ENCODE peak calls at places on chromosomes 5 and 9, in five cellular contexts. H is body of pancreas, F is A549, X is sigmoid colon, K is stomach. G is an unnamed sample. For H3K4me1, the result is how much of the 10 kb centered on the place peaks cover.

GRCh38 chr5:144585716-144586115 is 415.0 kb downstream of the KCTD16 start:
- DNase-seq in H (no peak), F (no peak), X (no peak), K (no peak), G (no peak)

GRCh38 chr9:19119241-19119640 is 8.1 kb downstream of the PLIN2 start:
- DNase-seq in H (no peak), F (no peak), X (no peak), K (no peak), G (no peak)

GRCh38 chr9:132143359-132143758 is 18.5 kb upstream of the NTNG2 start:
- DNase-seq in H (no peak), F (no peak), X (no peak), K (no peak), G (no peak)

GRCh38 chr5:180704362-180704761 is 35.5 kb downstream of the OR2Y1 start:
- DNase-seq in H (no peak), F (peak), X (no peak), K (no peak), G (no peak)

GRCh38 chr5:39186289-39186688 is 33.1 kb downstream of the FYB1 start:
- DNase-seq in H (no peak), F (no peak), X (no peak), K (no peak), G (no peak)

GRCh38 chr5:166165600-166165999 is 2125.8 kb upstream of the WWC1 start:
- DNase-seq in H (no peak), F (no peak), X (no peak), K (no peak), G (no peak)

GRCh38 chr5:31029925-31030324 is 163.6 kb upstream of the CDH6 start:
- DNase-seq in H (no peak), F (peak), X (no peak), K (no peak), G (no peak)

GRCh38 chr5:1545798-1546355 is 22.1 kb upstream of the LPCAT1 start:
- DNase-seq in H (no peak), F (no peak), X (no peak), K (no peak), G (no peak)

GRCh38 chr9:4430492-4431261 is 59.6 kb upstream of the SLC1A1 start:
- DNase-seq in H (no peak), F (no peak), X (no peak), K (no peak), G (no peak)

GRCh38 chr5:83846601-83847000 is 125.9 kb upstream of the HAPLN1 start:
- DNase-seq in H (no peak), F (no peak), X (no peak), K (no peak), G (no peak)

GRCh38 chr9:99026956-99027298 is 78.0 kb upstream of the TGFBR1 start:
- DNase-seq in H (no peak), F (no peak), X (no peak), K (no peak), G (no peak)

GRCh38 chr9:106111039-106111740 is 416.8 kb downstream of the TMEM38B start:
- DNase-seq in H (no peak), F (no peak), X (no peak), K (no peak), G (no peak)

GRCh38 chr5:35284364-35284763 is 54.1 kb upstream of the PRLR start:
- DNase-seq in H (no peak), F (no peak), X (no peak), K (no peak), G (no peak)

GRCh38 chr5:175885813-175886212 is 14.4 kb downstream of the CPLX2 start:
- DNase-seq in H (no peak), F (no peak), X (no peak), K (peak), G (no peak)

GRCh38 chr9:7907636-7908195 is 108.1 kb upstream of the DMAC1 start:
- DNase-seq in H (no peak), F (no peak), X (no peak), K (no peak), G (no peak)

GRCh38 chr5:154977409-154977808 is 36.1 kb upstream of the KIF4B start:
- DNase-seq in H (no peak), F (peak), X (no peak), K (no peak), G (no peak)

GRCh38 chr5:143054480-143054941 is 284.3 kb downstream of the ARHGAP26 start:
- DNase-seq in H (no peak), F (no peak), X (no peak), K (no peak), G (no peak)

GRCh38 chr5:84480873-84481637 is 96.4 kb upstream of the EDIL3 start:
- DNase-seq in H (no peak), F (no peak), X (no peak), K (no peak), G (no peak)

GRCh38 chr9:31745886-31746285 is 638.6 kb upstream of the ACO1 start:
- DNase-seq in H (no peak), F (no peak), X (no peak), K (no peak), G (no peak)

GRCh38 chr9:135338546-135338945 is 141.0 kb upstream of the PPP1R26 start:
- DNase-seq in H (no peak), F (no peak), X (peak), K (peak), G (no peak)

GRCh38 chr9:71681708-71682268 is 86.5 kb downstream of the CEMIP2 start:
- DNase-seq in H (no peak), F (peak), X (no peak), K (no peak), G (no peak)

GRCh38 chr9:73474625-73475024 is 323.0 kb downstream of the ANXA1 start:
- DNase-seq in H (no peak), F (no peak), X (no peak), K (no peak), G (no peak)

GRCh38 chr9:2987679-2988078 is 143.8 kb upstream of the PUM3 start:
- DNase-seq in H (no peak), F (no peak), X (no peak), K (no peak), G (no peak)

GRCh38 chr9:127877566-127877998 is at the start of gene AK1:
- DNase-seq in H (peak), F (no peak), X (peak), K (peak), G (peak)

GRCh38 chr5:14174235-14174636 is 31.1 kb downstream of the TRIO start:
- DNase-seq in H (no peak), F (no peak), X (no peak), K (no peak), G (no peak)

GRCh38 chr5:96279796-96280542 is 153.1 kb downstream of the PCSK1 start:
- DNase-seq in H (no peak), F (peak), X (no peak), K (no peak), G (no peak)

GRCh38 chr5:82004511-82004910 is 32.7 kb downstream of the ATG10 start:
- DNase-seq in H (no peak), F (peak), X (no peak), K (no peak), G (no peak)

GRCh38 chr9:32704343-32704742 is 68.9 kb upstream of the TAF1L start:
- DNase-seq in H (no peak), F (no peak), X (no peak), K (no peak), G (no peak)

GRCh38 chr9:92359380-92360007 is 33.7 kb downstream of the CENPP start:
- DNase-seq in H (no peak), F (no peak), X (no peak), K (no peak), G (no peak)

GRCh38 chr5:35776757-35777156 is 79.9 kb upstream of the IL7R start:
- DNase-seq in H (no peak), F (no peak), X (no peak), K (no peak), G (no peak)

GRCh38 chr9:35829084-35829763 is at the start of gene TMEM8B:
- DNase-seq in H (peak), F (peak), X (peak), K (peak), G (peak)
- TF ChIP-seq POLR2A in H (no peak), F (no peak), X (no peak), K (no peak), G (peak)

GRCh38 chr9:130020618-130021017 is 22.4 kb downstream of the FNBP1 start:
- DNase-seq in H (no peak), F (no peak), X (no peak), K (no peak), G (no peak)

GRCh38 chr9:130015353-130016019 is 27.5 kb downstream of the FNBP1 start:
- DNase-seq in H (no peak), F (no peak), X (no peak), K (no peak), G (no peak)

GRCh38 chr9:130021123-130021522 is 21.9 kb downstream of the FNBP1 start:
- DNase-seq in H (no peak), F (no peak), X (no peak), K (no peak), G (no peak)

GRCh38 chr9:130018260-130018659 is 24.7 kb downstream of the FNBP1 start:
- DNase-seq in H (no peak), F (no peak), X (no peak), K (no peak), G (no peak)

DNA sequence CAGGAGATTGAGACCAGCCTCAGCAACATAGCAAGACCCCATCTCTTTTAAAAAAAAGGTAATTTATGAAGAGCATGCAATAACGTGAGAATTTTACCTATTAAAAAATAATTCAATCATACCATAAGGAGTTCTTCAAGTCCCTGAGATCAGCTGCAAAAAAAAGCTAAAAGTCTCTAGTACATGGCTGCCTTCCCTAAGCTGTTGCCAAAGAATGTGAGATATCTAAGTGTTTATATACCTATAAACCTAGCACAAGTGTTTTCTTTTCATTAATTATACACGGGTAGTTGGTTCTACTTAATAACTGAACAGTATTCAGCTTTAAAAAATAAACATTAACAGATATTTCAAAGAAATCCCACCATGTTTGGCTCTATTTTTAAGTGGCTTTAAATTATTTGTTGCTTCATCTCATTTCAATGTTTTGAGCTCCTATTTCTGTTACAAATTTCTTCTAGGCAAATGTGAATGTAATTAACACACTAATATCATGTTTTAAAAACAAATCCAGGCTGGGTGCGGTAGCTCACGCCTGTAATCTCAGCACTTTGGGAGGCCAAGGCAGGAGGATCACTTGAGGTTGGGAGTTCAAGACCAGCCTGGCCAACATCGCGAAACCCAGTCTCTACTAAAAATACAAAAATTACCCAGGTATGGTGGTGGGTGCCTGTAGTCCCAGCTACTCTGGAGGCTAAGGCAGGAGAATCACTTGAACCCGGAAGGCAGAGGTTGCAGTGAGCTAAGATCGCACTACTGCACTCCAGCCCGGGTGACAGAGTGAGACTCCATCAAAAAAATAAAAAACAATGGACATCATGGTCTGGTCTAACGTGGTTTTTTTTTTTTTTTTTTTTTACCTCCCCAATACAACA is 25.7 kb downstream of the FNBP1 start:
- DNase-seq in H (no peak), F (no peak), X (no peak), K (no peak), G (no peak)
- H3K4me1 ChIP-seq in H (under half), F (under half), X (half or more), K (under half), G (under half)

GRCh38 chr5:120695368-120695880 is 231.3 kb downstream of the PRR16 start:
- DNase-seq in H (no peak), F (no peak), X (no peak), K (no peak), G (no peak)
- TF ChIP-seq POLR2A in H (no peak), F (no peak), X (no peak), K (no peak), G (no peak)

DNA sequence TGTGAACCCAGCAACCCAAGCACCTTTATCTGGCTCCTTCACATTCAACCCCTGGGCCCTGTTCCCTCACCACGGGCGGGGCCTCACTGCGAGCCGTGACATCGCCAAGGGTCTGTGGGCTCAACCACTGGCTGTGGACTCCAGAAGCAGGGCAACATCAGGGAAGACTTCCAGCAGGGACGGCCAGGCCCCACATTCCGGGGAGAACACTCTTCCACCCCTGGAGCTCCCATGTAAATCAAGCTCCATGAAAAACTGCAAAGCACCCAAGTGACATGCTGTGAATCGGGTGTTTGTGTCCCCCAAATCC is 175.3 kb downstream of the ERCC6L2 start:
- DNase-seq in H (no peak), F (no peak), X (no peak), K (no peak), G (no peak)
- H3K4me1 ChIP-seq in H (under half), F (under half), X (under half), K (under half), G (under half)